ENCODE peak calls at places on chromosomes 6 and 20, in five cellular contexts. V, T, A, U and C are unnamed samples.

GRCh38 chr6:104184036-104184435 is 675.7 kb downstream of the HACE1 start:
- DNase-seq in A (no peak), U (no peak), T (no peak), V (no peak), C (no peak)

GRCh38 chr6:158047120-158047518 is 65.5 kb downstream of the SYNJ2 start:
- DNase-seq in T (no peak), U (peak; percentile 32), V (no peak), A (no peak), C (peak; percentile 85)

GRCh38 chr20:13397300-13397724 is 176.2 kb downstream of the ISM1 start:
- DNase-seq in U (no peak), A (no peak), T (no peak), V (no peak), C (peak; percentile 63)

GRCh38 chr6:82767037-82767436 is 298.6 kb downstream of the UBE3D start:
- DNase-seq in A (no peak), V (no peak), U (no peak), T (no peak), C (no peak)

GRCh38 chr20:57374931-57375651 is 16.1 kb upstream of the RBM38 start:
- DNase-seq in U (no peak), V (no peak), T (no peak), A (peak; percentile 70), C (no peak)

GRCh38 chr6:14799928-14800327 is 445.9 kb upstream of the JARID2 start:
- DNase-seq in T (peak; percentile 32), V (no peak), U (peak; percentile 11), A (peak; percentile 88), C (peak; percentile 92)

GRCh38 chr6:125377621-125378020 is 75.9 kb upstream of the HDDC2 start:
- DNase-seq in U (no peak), A (no peak), V (no peak), T (no peak), C (peak; percentile 31)

GRCh38 chr6:105087571-105088211 is 92.1 kb downstream of the POPDC3 start:
- DNase-seq in A (no peak), V (no peak), U (peak; percentile 15), T (peak; percentile 48), C (peak; percentile 79)